ENCODE peak calls at places on chromosomes 6 and 20, in five cellular contexts. B is CD8-positive, alpha-beta memory T cell; V is LoVo; F is stimulated activated CD8-positive, alpha-beta memory T cell treated with anti-CD3 and anti-CD28 coated beads, Interleukin-2, amount 100 ng/mL, for 48 hours; H is RPMI7951. P is an unnamed sample.

GRCh38 chr6:3363296-3364025 is 93.4 kb downstream of the SLC22A23 start:
- DNase-seq in B (no peak), V (peak), F (no peak), H (no peak), P (no peak)

GRCh38 chr20:7775072-7775471 is 165.2 kb downstream of the HAO1 start:
- DNase-seq in B (no peak), V (no peak), F (no peak), H (no peak), P (no peak)

GRCh38 chr6:151374024-151374423 is 17.3 kb downstream of the ZBTB2 start:
- DNase-seq in B (peak), V (no peak), F (no peak), H (peak), P (no peak)

GRCh38 chr20:49384437-49385434 is 97.7 kb downstream of the KCNB1 start:
- DNase-seq in B (peak), V (peak), F (peak), H (peak), P (peak)

GRCh38 chr6:49801525-49801924 is 14.4 kb upstream of the PGK2 start:
- DNase-seq in B (no peak), V (no peak), F (no peak), H (no peak), P (no peak)

GRCh38 chr6:121733216-121733615 is 297.8 kb downstream of the GJA1 start:
- DNase-seq in B (no peak), V (no peak), F (no peak), H (no peak), P (no peak)

GRCh38 chr6:30325873-30326445 is 768 bp upstream of the TRIM39 start:
- DNase-seq in B (peak), V (peak), F (peak), H (no peak), P (peak)

GRCh38 chr6:84953401-84953800 is 189.0 kb upstream of the TBX18 start:
- DNase-seq in B (no peak), V (no peak), F (no peak), H (no peak), P (no peak)

GRCh38 chr20:24079661-24080412 is 91.3 kb upstream of the GGTLC1 start:
- DNase-seq in B (no peak), V (no peak), F (no peak), H (no peak), P (no peak)

GRCh38 chr6:105207524-105208269 is 27.9 kb upstream of the POPDC3 start:
- DNase-seq in B (no peak), V (no peak), F (no peak), H (peak), P (no peak)

GRCh38 chr6:140276719-140277118 is 902.3 kb upstream of the CITED2 start:
- DNase-seq in B (no peak), V (no peak), F (no peak), H (no peak), P (no peak)

GRCh38 chr6:56279346-56280080 is 32.1 kb upstream of the COL21A1 start:
- DNase-seq in B (no peak), V (peak), F (no peak), H (no peak), P (peak)

GRCh38 chr20:4227085-4227821 is 211.9 kb upstream of the RNF24 start:
- DNase-seq in B (no peak), V (peak), F (no peak), H (peak), P (peak)

GRCh38 chr6:17768388-17768787 is 61.7 kb upstream of the NUP153 start:
- DNase-seq in B (no peak), V (no peak), F (no peak), H (peak), P (no peak)

GRCh38 chr20:31849306-31849930 is 4.0 kb upstream of the FOXS1 start:
- DNase-seq in B (no peak), V (no peak), F (no peak), H (no peak), P (no peak)

GRCh38 chr6:99254616-99255550 is 94.6 kb downstream of the FAXC start:
- DNase-seq in B (no peak), V (no peak), F (no peak), H (peak), P (no peak)

GRCh38 chr6:13480631-13481501 is 6.5 kb downstream of the GFOD1 start:
- DNase-seq in B (no peak), V (no peak), F (no peak), H (no peak), P (peak)

GRCh38 chr6:141451176-141451507 is 681.6 kb upstream of the GJE1 start:
- DNase-seq in B (no peak), V (no peak), F (no peak), H (no peak), P (no peak)

GRCh38 chr6:145963216-145964068 is 716 bp downstream of the SHPRH start:
- DNase-seq in B (peak), V (no peak), F (peak), H (peak), P (peak)

GRCh38 chr6:89281779-89282246 is 33.3 kb downstream of the GABRR2 start:
- DNase-seq in B (peak), V (no peak), F (peak), H (peak), P (peak)

GRCh38 chr20:33653218-33653899 is 8.8 kb upstream of the C20orf144 start:
- DNase-seq in B (peak), V (peak), F (peak), H (peak), P (peak)

GRCh38 chr6:83708546-83708969 is 343 bp downstream of the SNAP91 start:
- DNase-seq in B (no peak), V (no peak), F (no peak), H (no peak), P (no peak)